ENCODE peak calls at places on chromosomes 5 and 9, in ten cellular contexts. T is kidney glomerular epithelial cell; P is hippocampal formation; H is activated T-cell treated with anti-CD3 and anti-CD28 coated beads for 1 hour; O is NCI-H2171; A is SIG-M5; C is cardiac fibroblast; E is effector memory CD4-positive, alpha-beta T cell; S is frontal cortex; U is colonic mucosa. G is an unnamed sample.

GRCh38 chr9:93126825-93127368 is 7.2 kb downstream of the NINJ1 start:
- DNase-seq in T (peak), P (no peak), H (no peak), O (no peak), A (no peak), C (no peak), E (no peak), S (no peak), U (no peak), G (no peak)

GRCh38 chr5:91283326-91283725 is 99.8 kb downstream of the ARRDC3 start:
- DNase-seq in T (no peak), P (no peak), H (no peak), O (no peak), A (no peak), C (no peak), E (no peak), S (no peak), U (no peak), G (no peak)

GRCh38 chr5:172830275-172830799 is 3.7 kb upstream of the ERGIC1 start:
- DNase-seq in T (no peak), P (no peak), H (no peak), O (no peak), A (no peak), C (no peak), E (no peak), S (no peak), U (no peak), G (no peak)

GRCh38 chr5:168528521-168529360 is at the start of gene FBLL1:
- DNase-seq in T (no peak), P (no peak), H (peak), O (no peak), A (no peak), C (peak), E (no peak), S (no peak), U (no peak), G (no peak)

GRCh38 chr5:115875447-115875846 is 33.7 kb downstream of the AP3S1 start:
- DNase-seq in T (no peak), P (no peak), H (no peak), O (no peak), A (no peak), C (no peak), E (no peak), S (no peak), U (no peak), G (no peak)

GRCh38 chr5:138913773-138914172 is 38.6 kb upstream of the LRRTM2 start:
- DNase-seq in T (no peak), P (no peak), H (no peak), O (no peak), A (no peak), C (no peak), E (no peak), S (no peak), U (no peak), G (no peak)

GRCh38 chr9:91519520-91520270 is 96.1 kb upstream of the NFIL3 start:
- DNase-seq in T (no peak), P (no peak), H (no peak), O (no peak), A (no peak), C (no peak), E (no peak), S (no peak), U (no peak), G (no peak)

GRCh38 chr5:91867799-91868198 is 484.7 kb upstream of the ARRDC3 start:
- DNase-seq in T (no peak), P (no peak), H (no peak), O (no peak), A (no peak), C (no peak), E (no peak), S (no peak), U (no peak), G (no peak)

GRCh38 chr9:34072868-34073590 is 24.3 kb upstream of the UBAP2 start:
- DNase-seq in T (peak), P (no peak), H (no peak), O (no peak), A (no peak), C (peak), E (no peak), S (no peak), U (peak), G (no peak)

GRCh38 chr5:36744678-36745659 is 131.6 kb upstream of the NIPBL start:
- DNase-seq in T (peak), P (peak), H (no peak), O (peak), A (no peak), C (peak), E (no peak), S (peak), U (peak), G (peak)

GRCh38 chr5:53777864-53778618 is 217.6 kb downstream of the NDUFS4 start:
- DNase-seq in T (no peak), P (no peak), H (no peak), O (no peak), A (no peak), C (no peak), E (no peak), S (no peak), U (no peak), G (no peak)

GRCh38 chr9:112743216-112743835 is 7.2 kb upstream of the SNX30 start:
- DNase-seq in T (no peak), P (no peak), H (no peak), O (no peak), A (no peak), C (no peak), E (no peak), S (no peak), U (no peak), G (no peak)

GRCh38 chr5:120901199-120901598 is 437.1 kb downstream of the PRR16 start:
- DNase-seq in T (no peak), P (no peak), H (no peak), O (no peak), A (no peak), C (no peak), E (no peak), S (no peak), U (no peak), G (no peak)

GRCh38 chr5:10452768-10453331 is 11.2 kb downstream of the ROPN1L start:
- DNase-seq in T (peak), P (peak), H (no peak), O (peak), A (peak), C (peak), E (no peak), S (peak), U (no peak), G (peak)